ENCODE peak calls at places on chromosomes 12 and 14, in eight cellular contexts. One of them, this sample, is unnamed.

GRCh38 chr12:69994593-69995222 is 169.7 kb downstream of the MYRFL start:
- DNase-seq in MM.1S: no peak
- DNase-seq in GM23338: no peak
- DNase-seq in psoas muscle: no peak
- DNase-seq in CD8-positive, alpha-beta memory T cell: no peak
- DNase-seq in colonic mucosa: peak; percentile 77
- DNase-seq in heart left ventricle: no peak
- DNase-seq in OCI-LY7: no peak
- DNase-seq in this sample: no peak

GRCh38 chr12:24066865-24067264 is 117.4 kb upstream of the SOX5 start:
- DNase-seq in heart left ventricle: no peak
- DNase-seq in MM.1S: no peak
- DNase-seq in CD8-positive, alpha-beta memory T cell: no peak
- DNase-seq in OCI-LY7: no peak
- DNase-seq in GM23338: no peak
- DNase-seq in psoas muscle: no peak
- DNase-seq in colonic mucosa: no peak
- DNase-seq in this sample: no peak

GRCh38 chr14:32925439-32925838 is 13.2 kb upstream of the NPAS3 start:
- DNase-seq in MM.1S: no peak
- DNase-seq in CD8-positive, alpha-beta memory T cell: no peak
- DNase-seq in OCI-LY7: no peak
- DNase-seq in GM23338: no peak
- DNase-seq in heart left ventricle: no peak
- DNase-seq in psoas muscle: no peak
- DNase-seq in colonic mucosa: no peak
- DNase-seq in this sample: no peak

GRCh38 chr12:65464930-65465329 is 186.4 kb downstream of the MSRB3 start:
- DNase-seq in heart left ventricle: no peak
- DNase-seq in psoas muscle: no peak
- DNase-seq in colonic mucosa: no peak
- DNase-seq in OCI-LY7: no peak
- DNase-seq in GM23338: no peak
- DNase-seq in CD8-positive, alpha-beta memory T cell: no peak
- DNase-seq in MM.1S: no peak
- DNase-seq in this sample: no peak

GRCh38 chr12:119157528-119157927 is 21.2 kb upstream of the HSPB8 start:
- DNase-seq in psoas muscle: peak; percentile 83
- DNase-seq in MM.1S: no peak
- DNase-seq in colonic mucosa: no peak
- DNase-seq in CD8-positive, alpha-beta memory T cell: no peak
- DNase-seq in GM23338: no peak
- DNase-seq in OCI-LY7: no peak
- DNase-seq in heart left ventricle: peak; percentile 81
- DNase-seq in this sample: peak; percentile 76

GRCh38 chr12:68641138-68641537 is 30.4 kb downstream of the RAP1B start:
- DNase-seq in colonic mucosa: no peak
- DNase-seq in heart left ventricle: no peak
- DNase-seq in MM.1S: peak; percentile 94
- DNase-seq in psoas muscle: no peak
- DNase-seq in CD8-positive, alpha-beta memory T cell: peak; percentile 32
- DNase-seq in GM23338: no peak
- DNase-seq in OCI-LY7: peak; percentile 51
- DNase-seq in this sample: no peak

GRCh38 chr12:118498171-118498570 is 121.8 kb downstream of the SUDS3 start:
- DNase-seq in CD8-positive, alpha-beta memory T cell: no peak
- DNase-seq in psoas muscle: no peak
- DNase-seq in OCI-LY7: no peak
- DNase-seq in GM23338: no peak
- DNase-seq in MM.1S: no peak
- DNase-seq in heart left ventricle: peak; percentile 50
- DNase-seq in colonic mucosa: no peak
- DNase-seq in this sample: no peak

GRCh38 chr12:68865399-68866154 is 57.6 kb downstream of the MDM2 start:
- DNase-seq in colonic mucosa: no peak
- DNase-seq in CD8-positive, alpha-beta memory T cell: no peak
- DNase-seq in OCI-LY7: no peak
- DNase-seq in psoas muscle: no peak
- DNase-seq in MM.1S: no peak
- DNase-seq in GM23338: no peak
- DNase-seq in heart left ventricle: no peak
- DNase-seq in this sample: no peak

GRCh38 chr14:21317433-21317832 is 37.5 kb downstream of the RPGRIP1 start:
- DNase-seq in CD8-positive, alpha-beta memory T cell: no peak
- DNase-seq in colonic mucosa: no peak
- DNase-seq in heart left ventricle: no peak
- DNase-seq in MM.1S: no peak
- DNase-seq in GM23338: no peak
- DNase-seq in OCI-LY7: peak; percentile 48
- DNase-seq in psoas muscle: no peak
- DNase-seq in this sample: no peak

GRCh38 chr12:107451246-107451645 is 234.4 kb upstream of the PWP1 start:
- DNase-seq in heart left ventricle: no peak
- DNase-seq in MM.1S: no peak
- DNase-seq in GM23338: no peak
- DNase-seq in psoas muscle: no peak
- DNase-seq in colonic mucosa: no peak
- DNase-seq in CD8-positive, alpha-beta memory T cell: no peak
- DNase-seq in OCI-LY7: no peak
- DNase-seq in this sample: no peak
- H3K4me3 ChIP-seq in heart left ventricle: no peak overlapping the region
- H3K4me3 ChIP-seq in MM.1S: no peak overlapping the region
- H3K4me3 ChIP-seq in GM23338: no peak overlapping the region
- H3K4me3 ChIP-seq in psoas muscle: no peak overlapping the region
- H3K4me3 ChIP-seq in colonic mucosa: no peak overlapping the region
- H3K4me3 ChIP-seq in CD8-positive, alpha-beta memory T cell: no peak overlapping the region
- H3K4me3 ChIP-seq in OCI-LY7: no peak overlapping the region
- H3K4me3 ChIP-seq in this sample: no peak overlapping the region

GRCh38 chr12:131854861-131855476 is 26.8 kb downstream of the MMP17 start:
- DNase-seq in OCI-LY7: no peak
- DNase-seq in colonic mucosa: no peak
- DNase-seq in GM23338: no peak
- DNase-seq in CD8-positive, alpha-beta memory T cell: no peak
- DNase-seq in MM.1S: no peak
- DNase-seq in heart left ventricle: no peak
- DNase-seq in psoas muscle: no peak
- DNase-seq in this sample: no peak
- H3K4me1 ChIP-seq in OCI-LY7: no peaks in the 10 kb centered on the region
- H3K4me1 ChIP-seq in colonic mucosa: no peaks in the 10 kb centered on the region
- H3K4me1 ChIP-seq in GM23338: peaks cover 3% of the 10 kb centered on the region
- H3K4me1 ChIP-seq in CD8-positive, alpha-beta memory T cell: no peaks in the 10 kb centered on the region
- H3K4me1 ChIP-seq in MM.1S: no peaks in the 10 kb centered on the region
- H3K4me1 ChIP-seq in heart left ventricle: no peaks in the 10 kb centered on the region
- H3K4me1 ChIP-seq in psoas muscle: no peaks in the 10 kb centered on the region
- H3K4me1 ChIP-seq in this sample: no peaks in the 10 kb centered on the region

DNA sequence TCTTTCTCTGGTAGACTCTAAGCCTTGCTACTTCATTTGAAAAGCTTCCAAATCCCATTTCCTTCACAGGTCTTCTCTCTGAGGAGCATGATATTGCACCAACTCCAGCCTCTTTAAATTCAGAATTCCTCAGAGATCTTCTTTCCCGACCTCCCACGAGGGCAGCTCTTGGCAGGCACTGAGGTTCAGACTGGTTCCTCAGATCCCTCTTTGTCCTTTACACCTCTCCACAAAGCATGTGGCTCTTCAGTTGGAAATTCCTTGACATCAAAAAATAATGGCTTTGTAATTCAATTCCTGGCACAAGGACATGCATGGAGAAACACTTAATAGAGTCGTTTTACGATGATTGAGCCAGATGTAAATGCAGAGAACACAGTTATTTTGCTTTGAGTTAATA is 63.2 kb upstream of the TMX1 start:
- DNase-seq in colonic mucosa: no peak
- DNase-seq in heart left ventricle: no peak
- DNase-seq in psoas muscle: no peak
- DNase-seq in MM.1S: no peak
- DNase-seq in GM23338: peak; percentile 45
- DNase-seq in OCI-LY7: no peak
- DNase-seq in CD8-positive, alpha-beta memory T cell: no peak
- DNase-seq in this sample: no peak
- H3K27ac ChIP-seq in colonic mucosa: no peak overlapping the region
- H3K27ac ChIP-seq in heart left ventricle: no peak overlapping the region
- H3K27ac ChIP-seq in psoas muscle: no peak overlapping the region
- H3K27ac ChIP-seq in MM.1S: no peak overlapping the region
- H3K27ac ChIP-seq in GM23338: no peak overlapping the region
- H3K27ac ChIP-seq in OCI-LY7: no peak overlapping the region
- H3K27ac ChIP-seq in CD8-positive, alpha-beta memory T cell: no peak overlapping the region
- H3K27ac ChIP-seq in this sample: no peak overlapping the region

DNA sequence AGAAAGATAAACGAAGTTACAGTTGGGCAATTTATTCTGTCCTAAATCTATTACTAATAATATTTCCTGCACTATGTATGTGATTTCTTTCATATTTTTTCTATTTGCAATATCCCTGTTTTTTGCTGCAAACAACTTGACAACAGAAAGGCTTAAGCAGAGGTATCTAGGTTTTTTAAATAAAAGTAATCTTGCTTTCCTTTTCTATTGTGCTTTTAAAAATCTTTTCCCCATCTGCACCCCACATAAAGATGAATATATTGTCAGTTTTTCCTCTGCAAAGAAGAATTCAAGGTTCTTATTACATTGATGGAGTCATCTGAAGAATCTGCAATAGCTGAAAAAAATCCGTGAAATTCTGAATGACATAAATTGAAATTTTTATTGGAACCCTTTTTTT is 502 bp upstream of the RALGAPA1 start:
- DNase-seq in heart left ventricle: no peak
- DNase-seq in CD8-positive, alpha-beta memory T cell: no peak
- DNase-seq in OCI-LY7: no peak
- DNase-seq in colonic mucosa: no peak
- DNase-seq in MM.1S: no peak
- DNase-seq in GM23338: no peak
- DNase-seq in psoas muscle: no peak
- DNase-seq in this sample: no peak
- H3K4me3 ChIP-seq in heart left ventricle: peak overlapping the region; percentile 81
- H3K4me3 ChIP-seq in CD8-positive, alpha-beta memory T cell: no peak overlapping the region
- H3K4me3 ChIP-seq in OCI-LY7: peak overlapping the region; percentile 73
- H3K4me3 ChIP-seq in colonic mucosa: no peak overlapping the region
- H3K4me3 ChIP-seq in MM.1S: no peak overlapping the region
- H3K4me3 ChIP-seq in GM23338: no peak overlapping the region
- H3K4me3 ChIP-seq in psoas muscle: peak overlapping the region; percentile 71
- H3K4me3 ChIP-seq in this sample: no peak overlapping the region

This sample was measured in aorta.